ENCODE peak calls at places on chromosome 12, in ten cellular contexts. M, R, U, A, T, J, N, L, X and Z are unnamed samples.
A peak's percentile ranks its signal among the peaks of the same experiment; 100 is the strongest.

GRCh38 chr12:58750484-58750883 is 169.8 kb downstream of the LRIG3 start:
- DNase-seq in N (no peak), A (no peak), M (no peak), U (no peak), J (no peak), X (no peak), T (no peak), R (no peak), L (no peak), Z (peak; percentile 81)

GRCh38 chr12:5264006-5264405 is 167.9 kb upstream of the NTF3 start:
- DNase-seq in X (no peak), J (no peak), T (no peak), A (no peak), N (no peak), L (no peak), R (peak; percentile 21), M (no peak), U (no peak), Z (no peak)

GRCh38 chr12:70255311-70255710 is 12.1 kb downstream of the CNOT2 start:
- DNase-seq in R (no peak), A (no peak), N (no peak), X (no peak), J (no peak), U (no peak), T (no peak), M (no peak), L (no peak), Z (no peak)

GRCh38 chr12:128754275-128754674 is 69.5 kb downstream of the SLC15A4 start:
- DNase-seq in T (no peak), N (no peak), U (no peak), L (no peak), M (no peak), J (no peak), X (no peak), A (no peak), R (no peak), Z (no peak)

GRCh38 chr12:16833376-16833775 is 227.4 kb upstream of the LMO3 start:
- DNase-seq in U (no peak), N (no peak), J (no peak), M (no peak), X (no peak), L (no peak), A (no peak), T (no peak), R (no peak), Z (no peak)

GRCh38 chr12:132355742-132356681 is 26.6 kb upstream of the GALNT9 start:
- DNase-seq in U (no peak), T (no peak), J (no peak), R (no peak), N (no peak), L (no peak), X (no peak), M (no peak), A (peak; percentile 36), Z (no peak)

GRCh38 chr12:2722806-2723205 is 72.0 kb upstream of the FKBP4 start:
- DNase-seq in N (no peak), X (no peak), L (no peak), T (no peak), M (peak; percentile 29), R (no peak), J (peak; percentile 8), A (no peak), U (no peak), Z (no peak)

GRCh38 chr12:21800011-21800410 is 25.5 kb upstream of the KCNJ8 start:
- DNase-seq in R (no peak), U (no peak), T (no peak), X (no peak), J (no peak), M (no peak), L (no peak), A (no peak), N (no peak), Z (no peak)

GRCh38 chr12:73973486-73973885 is 564.1 kb upstream of the ATXN7L3B start:
- DNase-seq in R (no peak), A (no peak), T (no peak), X (no peak), N (no peak), L (no peak), J (no peak), U (no peak), M (no peak), Z (no peak)

GRCh38 chr12:57836442-57837375 is 9.8 kb downstream of the CTDSP2 start:
- DNase-seq in M (no peak), L (peak; percentile 45), U (no peak), J (peak; percentile 27), A (peak; percentile 90), T (no peak), R (peak; percentile 86), N (no peak), X (peak; percentile 75), Z (peak; percentile 74)

GRCh38 chr12:14278294-14278953 is 87.1 kb upstream of the ATF7IP start:
- DNase-seq in T (no peak), J (no peak), M (no peak), N (no peak), X (no peak), L (no peak), U (no peak), A (no peak), R (no peak), Z (no peak)

GRCh38 chr12:85639834-85640233 is 196.4 kb downstream of the RASSF9 start:
- DNase-seq in M (no peak), J (no peak), L (no peak), T (no peak), X (no peak), N (no peak), R (no peak), U (no peak), A (no peak), Z (no peak)

GRCh38 chr12:16229676-16230075 is 47.8 kb downstream of the SLC15A5 start:
- DNase-seq in T (no peak), N (no peak), M (no peak), L (no peak), R (no peak), X (no peak), A (no peak), U (no peak), J (no peak), Z (no peak)

GRCh38 chr12:67077617-67078016 is 191.5 kb upstream of the CAND1 start:
- DNase-seq in R (no peak), M (no peak), A (no peak), J (no peak), X (no peak), T (no peak), L (no peak), U (no peak), N (no peak), Z (no peak)

GRCh38 chr12:56581418-56582145 is 48.5 kb downstream of the BAZ2A start:
- DNase-seq in M (no peak), L (no peak), J (no peak), T (peak; percentile 67), R (no peak), N (no peak), X (no peak), U (no peak), A (no peak), Z (no peak)

GRCh38 chr12:41190360-41190759 is 2.2 kb downstream of the PDZRN4 start:
- DNase-seq in J (peak; percentile 30), X (no peak), A (no peak), U (no peak), N (no peak), L (no peak), T (peak; percentile 1), R (peak; percentile 81), M (peak; percentile 70), Z (no peak)

GRCh38 chr12:27277846-27278260 is 33.8 kb downstream of the STK38L start:
- DNase-seq in U (no peak), X (peak; percentile 81), L (no peak), T (peak; percentile 91), R (no peak), M (no peak), N (no peak), J (no peak), A (no peak), Z (peak; percentile 85)

GRCh38 chr12:127306604-127307215 is 960.3 kb upstream of the TMEM132C start:
- DNase-seq in R (no peak), J (no peak), M (no peak), X (no peak), A (no peak), U (no peak), L (no peak), N (no peak), T (no peak), Z (no peak)

GRCh38 chr12:111598637-111599458 is at the start of gene ATXN2:
- DNase-seq in R (no peak), T (peak; percentile 61), J (peak; percentile 81), N (no peak), U (no peak), X (peak; percentile 72), A (peak; percentile 79), L (peak; percentile 42), M (peak; percentile 65), Z (no peak)

GRCh38 chr12:100234591-100235304 is 32.1 kb downstream of the DEPDC4 start:
- DNase-seq in L (no peak), T (peak; percentile 41), X (peak; percentile 24), N (no peak), A (no peak), R (peak; percentile 76), U (peak; percentile 42), J (peak; percentile 28), M (peak; percentile 43), Z (peak; percentile 26)

GRCh38 chr12:123602651-123603195 is 824 bp downstream of the DDX55 start:
- DNase-seq in A (no peak), R (peak; percentile 43), N (no peak), U (no peak), L (no peak), M (no peak), T (no peak), X (no peak), J (no peak), Z (no peak)

GRCh38 chr12:124750787-124751471 is 112.7 kb downstream of the SCARB1 start:
- DNase-seq in A (no peak), M (peak; percentile 64), X (no peak), R (peak; percentile 26), U (no peak), T (no peak), N (no peak), J (no peak), L (no peak), Z (no peak)

GRCh38 chr12:55972045-55972843 is 1.6 kb upstream of the RAB5B start:
- DNase-seq in U (no peak), A (no peak), X (no peak), M (no peak), N (no peak), R (no peak), J (no peak), L (no peak), T (peak; percentile 33), Z (no peak)

GRCh38 chr12:128970110-128970509 is 116.8 kb downstream of the GLT1D1 start:
- DNase-seq in A (no peak), L (no peak), U (no peak), N (no peak), J (no peak), X (no peak), T (no peak), R (no peak), M (peak; percentile 32), Z (no peak)

GRCh38 chr12:107801150-107801549 is 26.6 kb downstream of the ASCL4 start:
- DNase-seq in J (no peak), A (no peak), U (no peak), N (no peak), X (no peak), T (no peak), R (no peak), L (no peak), M (no peak), Z (no peak)

GRCh38 chr12:124940393-124941169 is 26.1 kb upstream of the UBC start:
- DNase-seq in N (peak; percentile 57), M (no peak), U (peak; percentile 79), J (no peak), T (peak; percentile 92), L (peak; percentile 83), R (no peak), A (peak; percentile 94), X (peak; percentile 92), Z (peak; percentile 92)

GRCh38 chr12:54390176-54390667 is 5.7 kb upstream of the ZNF385A start:
- DNase-seq in T (no peak), A (no peak), L (no peak), N (no peak), X (no peak), R (peak; percentile 59), M (peak; percentile 18), J (peak; percentile 46), U (no peak), Z (no peak)